ENCODE peak calls at places on chromosomes 16 and 17, in seven cellular contexts. M is cardiac fibroblast; B is GM03348; F is effector memory CD4-positive, alpha-beta T cell; E is HCT116; V is fibroblast of lung; Q is ELF-1. J is an unnamed sample.
A peak's percentile ranks its signal among the peaks of the same experiment; 100 is the strongest.

GRCh38 chr16:62805221-62805857 is 769.1 kb upstream of the CDH8 start:
- DNase-seq in F (no peak), M (no peak), Q (no peak), E (no peak), V (no peak), B (no peak), J (no peak)

GRCh38 chr16:70508752-70509151 is 14.6 kb downstream of the COG4 start:
- DNase-seq in Q (no peak), F (no peak), E (no peak), V (peak; percentile 15), M (peak; percentile 31), B (no peak), J (no peak)

GRCh38 chr16:53087101-53087500 is 32.3 kb downstream of the CHD9 start:
- DNase-seq in B (peak; percentile 44), E (no peak), Q (no peak), M (peak; percentile 61), V (peak; percentile 40), F (no peak), J (peak; percentile 44)

GRCh38 chr17:18224428-18225120 is 861 bp upstream of the LLGL1 start:
- DNase-seq in E (no peak), M (peak; percentile 51), Q (peak; percentile 98), F (no peak), B (no peak), V (peak; percentile 32), J (no peak)

GRCh38 chr17:17783825-17784598 is 52.8 kb downstream of the SREBF1 start:
- DNase-seq in M (peak; percentile 38), B (peak; percentile 42), Q (peak; percentile 62), V (peak; percentile 64), E (no peak), F (no peak), J (peak; percentile 45)

GRCh38 chr17:79801156-79802038 is 4.5 kb upstream of the CBX8 start:
- DNase-seq in Q (no peak), V (no peak), E (peak; percentile 45), F (no peak), B (no peak), M (no peak), J (no peak)

GRCh38 chr16:77974883-77975282 is 47.5 kb upstream of the CLEC3A start:
- DNase-seq in V (no peak), M (no peak), E (no peak), B (no peak), Q (peak; percentile 81), F (no peak), J (peak; percentile 29)

GRCh38 chr17:60712675-60713074 is 35.0 kb downstream of the BCAS3 start:
- DNase-seq in F (no peak), B (no peak), M (no peak), E (no peak), Q (no peak), V (no peak), J (no peak)

J was measured in amniotic epithelial cell.